ENCODE peak calls at places on chromosomes 6 and 20, in four cellular contexts. H is GM20000; S is stimulated activated naive CD8-positive, alpha-beta T cell treated with anti-CD3 and anti-CD28 coated beads, Interleukin-15, Interleukin-2, amounts not matched to agents 100 U/mL and 50 U/mL, for 24 hours; Q is Peyer's patch. M is an unnamed sample.

GRCh38 chr20:46894579-46894958 is at the start of gene EYA2:
- DNase-seq in H (no peak), S (no peak), Q (no peak), M (peak; percentile 19)

GRCh38 chr20:53826597-53827291 is 233.1 kb upstream of the ZNF217 start:
- DNase-seq in H (no peak), S (no peak), Q (peak; percentile 76), M (no peak)

GRCh38 chr20:53243152-53243551 is 271.0 kb downstream of the TSHZ2 start:
- DNase-seq in H (no peak), S (no peak), Q (no peak), M (peak; percentile 29)

GRCh38 chr6:155154158-155154830 is 109.5 kb upstream of the CLDN20 start:
- DNase-seq in H (no peak), S (peak; percentile 55), Q (no peak), M (peak; percentile 45)

GRCh38 chr6:150177260-150178246 is 34.7 kb downstream of the PPP1R14C start:
- DNase-seq in H (no peak), S (no peak), Q (peak; percentile 70), M (peak; percentile 72)

GRCh38 chr6:93849857-93850256 is 430.5 kb upstream of the EPHA7 start:
- DNase-seq in H (no peak), S (no peak), Q (no peak), M (no peak)

GRCh38 chr6:34572021-34572420 is 15.9 kb upstream of the SPDEF start:
- DNase-seq in H (no peak), S (no peak), Q (no peak), M (no peak)

GRCh38 chr6:38166411-38167240 is 347.1 kb downstream of the ZFAND3 start:
- DNase-seq in H (no peak), S (no peak), Q (no peak), M (no peak)

GRCh38 chr6:133424359-133424758 is 183.2 kb downstream of the EYA4 start:
- DNase-seq in H (no peak), S (no peak), Q (no peak), M (no peak)

GRCh38 chr20:18992418-18992817 is 178.8 kb downstream of the SCP2D1 start:
- DNase-seq in H (no peak), S (no peak), Q (no peak), M (no peak)

GRCh38 chr6:116764961-116765841 is at the start of gene FAM162B:
- DNase-seq in H (no peak), S (peak; percentile 15), Q (no peak), M (no peak)

GRCh38 chr6:82263916-82264315 is 16.4 kb upstream of the IBTK start:
- DNase-seq in H (no peak), S (no peak), Q (no peak), M (no peak)

GRCh38 chr6:151025076-151025475 is 159.6 kb downstream of the MTHFD1L start:
- DNase-seq in H (no peak), S (no peak), Q (no peak), M (no peak)

GRCh38 chr20:48594533-48594932 is 233.3 kb downstream of the PREX1 start:
- DNase-seq in H (no peak), S (no peak), Q (peak; percentile 19), M (no peak)

M was measured in SW480.